ENCODE peak calls at places on chromosome 7, in five cellular contexts. One of them, this sample, is unnamed. For H3K9me3, the result is how much of the 10 kb centered on the place peaks cover.

GRCh38 chr7:36207451-36208291 is 54.6 kb downstream of the EEPD1 start:
- DNase-seq in IMR-90: peak
- DNase-seq in effector memory CD4-positive, alpha-beta T cell: peak
- DNase-seq in HepG2: peak
- DNase-seq in spleen: peak
- DNase-seq in this sample: peak

GRCh38 chr7:3730271-3730670 is 429.2 kb downstream of the SDK1 start:
- DNase-seq in effector memory CD4-positive, alpha-beta T cell: no peak
- DNase-seq in HepG2: no peak
- DNase-seq in IMR-90: peak
- DNase-seq in spleen: no peak
- DNase-seq in this sample: no peak

GRCh38 chr7:2944729-2945128 is 98.9 kb downstream of the CARD11 start:
- DNase-seq in effector memory CD4-positive, alpha-beta T cell: no peak
- DNase-seq in spleen: no peak
- DNase-seq in HepG2: no peak
- DNase-seq in IMR-90: no peak
- DNase-seq in this sample: no peak

GRCh38 chr7:155169498-155170065 is 99.5 kb downstream of the HTR5A start:
- DNase-seq in HepG2: no peak
- DNase-seq in spleen: no peak
- DNase-seq in effector memory CD4-positive, alpha-beta T cell: no peak
- DNase-seq in IMR-90: no peak
- DNase-seq in this sample: no peak

GRCh38 chr7:67588631-67589030 is 592.0 kb downstream of the TYW1 start:
- DNase-seq in effector memory CD4-positive, alpha-beta T cell: no peak
- DNase-seq in spleen: no peak
- DNase-seq in HepG2: no peak
- DNase-seq in IMR-90: no peak
- DNase-seq in this sample: no peak

GRCh38 chr7:50795253-50795652 is 12.6 kb upstream of the GRB10 start:
- DNase-seq in spleen: no peak
- DNase-seq in HepG2: no peak
- DNase-seq in IMR-90: no peak
- DNase-seq in effector memory CD4-positive, alpha-beta T cell: no peak
- DNase-seq in this sample: no peak

GRCh38 chr7:33191326-33191725 is 62.0 kb downstream of the BBS9 start:
- DNase-seq in HepG2: peak
- DNase-seq in spleen: no peak
- DNase-seq in IMR-90: no peak
- DNase-seq in effector memory CD4-positive, alpha-beta T cell: no peak
- DNase-seq in this sample: peak

GRCh38 chr7:117041007-117041406 is 87.7 kb downstream of the ST7 start:
- DNase-seq in IMR-90: peak
- DNase-seq in HepG2: no peak
- DNase-seq in effector memory CD4-positive, alpha-beta T cell: no peak
- DNase-seq in spleen: no peak
- DNase-seq in this sample: no peak

GRCh38 chr7:100949931-100950443 is 653 bp downstream of the MUC3A start:
- DNase-seq in spleen: peak
- DNase-seq in HepG2: no peak
- DNase-seq in IMR-90: no peak
- DNase-seq in effector memory CD4-positive, alpha-beta T cell: no peak
- DNase-seq in this sample: no peak

GRCh38 chr7:27784399-27785053 is 44.6 kb downstream of the TAX1BP1 start:
- DNase-seq in effector memory CD4-positive, alpha-beta T cell: no peak
- DNase-seq in spleen: no peak
- DNase-seq in IMR-90: peak
- DNase-seq in HepG2: peak
- DNase-seq in this sample: peak

GRCh38 chr7:48537561-48537960 is 366.3 kb downstream of the ABCA13 start:
- DNase-seq in IMR-90: no peak
- DNase-seq in effector memory CD4-positive, alpha-beta T cell: no peak
- DNase-seq in HepG2: no peak
- DNase-seq in spleen: no peak
- DNase-seq in this sample: peak

DNA sequence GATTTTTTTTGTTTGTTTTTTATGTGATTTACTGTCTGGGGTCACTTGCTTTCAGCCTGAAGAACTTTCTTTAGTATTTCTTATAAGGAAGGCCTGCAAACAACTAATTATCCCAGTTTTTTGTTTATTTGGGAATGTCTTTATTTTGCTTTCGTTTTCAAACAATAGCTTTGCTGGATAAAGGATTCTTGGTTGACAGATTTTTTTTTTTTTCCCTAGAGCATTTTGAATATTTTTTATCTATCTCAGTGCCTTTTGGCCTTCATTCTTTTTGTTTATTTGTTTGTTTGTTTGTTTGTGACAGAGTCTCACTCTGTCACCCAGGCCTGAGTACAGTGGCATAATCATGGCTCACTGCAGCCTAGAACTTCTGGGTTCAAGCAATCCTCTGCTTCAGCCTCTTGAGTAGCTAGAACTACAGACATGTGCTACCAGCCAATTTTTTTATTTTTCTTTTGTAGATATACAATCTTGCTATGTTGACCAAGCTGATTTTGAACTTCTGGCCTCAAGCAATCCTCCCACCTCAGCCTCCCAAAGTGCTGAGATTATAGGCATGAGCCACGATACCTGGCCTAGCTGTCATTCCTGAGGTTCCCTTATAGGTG is 46.3 kb upstream of the FZD9 start:
- DNase-seq in effector memory CD4-positive, alpha-beta T cell: no peak
- DNase-seq in spleen: no peak
- DNase-seq in HepG2: no peak
- DNase-seq in IMR-90: no peak
- DNase-seq in this sample: no peak
- H3K9me3 ChIP-seq in effector memory CD4-positive, alpha-beta T cell: under half
- H3K9me3 ChIP-seq in spleen: half or more
- H3K9me3 ChIP-seq in HepG2: under half
- H3K9me3 ChIP-seq in IMR-90: under half
- H3K9me3 ChIP-seq in this sample: under half

DNA sequence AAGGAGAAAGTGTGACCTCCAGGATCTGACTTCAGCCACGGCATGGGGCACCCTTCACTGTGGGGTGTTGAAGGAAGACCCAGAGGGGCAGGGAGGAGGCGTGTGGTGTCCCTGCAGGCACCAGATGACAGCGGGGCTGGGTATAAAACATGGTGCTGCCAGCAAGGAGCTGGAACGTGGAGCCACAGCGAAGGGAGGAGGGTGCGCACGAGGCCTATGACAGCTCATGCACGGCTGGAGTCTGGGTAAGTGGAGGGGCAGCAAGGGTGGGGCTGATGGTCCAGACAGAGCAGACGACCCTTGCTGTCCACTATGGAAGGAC is 27.8 kb upstream of the FOXL3 start:
- DNase-seq in effector memory CD4-positive, alpha-beta T cell: no peak
- DNase-seq in IMR-90: no peak
- DNase-seq in HepG2: no peak
- DNase-seq in spleen: peak
- DNase-seq in this sample: no peak
- H3K9me3 ChIP-seq in effector memory CD4-positive, alpha-beta T cell: under half
- H3K9me3 ChIP-seq in IMR-90: under half
- H3K9me3 ChIP-seq in HepG2: under half
- H3K9me3 ChIP-seq in spleen: under half
- H3K9me3 ChIP-seq in this sample: under half

DNA sequence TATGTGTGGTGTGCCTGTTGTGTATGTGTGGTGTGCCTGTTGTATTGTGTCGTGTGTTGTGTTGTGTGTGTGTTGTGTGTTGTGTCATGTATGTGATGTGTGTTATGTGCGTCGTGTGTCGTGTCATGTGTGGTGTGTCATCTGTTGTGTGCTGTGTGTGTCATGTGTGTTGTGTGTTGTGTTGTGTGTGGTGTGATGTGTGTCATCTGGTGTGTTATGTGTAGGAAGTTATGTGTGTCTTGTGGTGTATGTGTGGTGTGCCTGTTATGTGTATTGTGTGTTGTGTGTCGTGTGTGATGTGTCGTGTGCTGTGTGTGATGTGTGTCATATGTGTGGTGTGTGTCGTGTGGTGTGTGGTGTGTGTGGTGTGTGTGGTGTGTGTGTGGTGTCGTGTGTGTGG is 145.2 kb downstream of the DNAJB6 start:
- DNase-seq in IMR-90: no peak
- DNase-seq in effector memory CD4-positive, alpha-beta T cell: no peak
- DNase-seq in spleen: no peak
- DNase-seq in HepG2: no peak
- DNase-seq in this sample: no peak
- H3K9me3 ChIP-seq in IMR-90: under half
- H3K9me3 ChIP-seq in effector memory CD4-positive, alpha-beta T cell: under half
- H3K9me3 ChIP-seq in spleen: under half
- H3K9me3 ChIP-seq in HepG2: under half
- H3K9me3 ChIP-seq in this sample: under half

GRCh38 chr7:72751978-72752377 is 76.0 kb downstream of the TYW1B start:
- DNase-seq in IMR-90: no peak
- DNase-seq in HepG2: no peak
- DNase-seq in spleen: no peak
- DNase-seq in effector memory CD4-positive, alpha-beta T cell: no peak
- DNase-seq in this sample: no peak
- H3K9me3 ChIP-seq in IMR-90: under half
- H3K9me3 ChIP-seq in HepG2: under half
- H3K9me3 ChIP-seq in spleen: under half
- H3K9me3 ChIP-seq in effector memory CD4-positive, alpha-beta T cell: under half
- H3K9me3 ChIP-seq in this sample: under half

GRCh38 chr7:132836746-132837145 is 245.1 kb downstream of the CHCHD3 start:
- DNase-seq in IMR-90: peak
- DNase-seq in HepG2: no peak
- DNase-seq in effector memory CD4-positive, alpha-beta T cell: no peak
- DNase-seq in spleen: no peak
- DNase-seq in this sample: no peak
- H3K9me3 ChIP-seq in IMR-90: under half
- H3K9me3 ChIP-seq in HepG2: under half
- H3K9me3 ChIP-seq in effector memory CD4-positive, alpha-beta T cell: under half
- H3K9me3 ChIP-seq in spleen: under half
- H3K9me3 ChIP-seq in this sample: under half

GRCh38 chr7:57399251-57399940 is 50.6 kb upstream of the ZNF716 start:
- DNase-seq in spleen: peak
- DNase-seq in HepG2: no peak
- DNase-seq in effector memory CD4-positive, alpha-beta T cell: no peak
- DNase-seq in IMR-90: no peak
- DNase-seq in this sample: no peak

GRCh38 chr7:57400531-57401155 is 49.3 kb upstream of the ZNF716 start:
- DNase-seq in IMR-90: no peak
- DNase-seq in HepG2: no peak
- DNase-seq in effector memory CD4-positive, alpha-beta T cell: no peak
- DNase-seq in spleen: peak
- DNase-seq in this sample: no peak

GRCh38 chr7:57398548-57398947 is 51.4 kb upstream of the ZNF716 start:
- DNase-seq in HepG2: no peak
- DNase-seq in IMR-90: no peak
- DNase-seq in spleen: peak
- DNase-seq in effector memory CD4-positive, alpha-beta T cell: no peak
- DNase-seq in this sample: peak

GRCh38 chr7:57403601-57404342 is 46.2 kb upstream of the ZNF716 start:
- DNase-seq in HepG2: no peak
- DNase-seq in spleen: peak
- DNase-seq in effector memory CD4-positive, alpha-beta T cell: no peak
- DNase-seq in IMR-90: no peak
- DNase-seq in this sample: no peak

DNA sequence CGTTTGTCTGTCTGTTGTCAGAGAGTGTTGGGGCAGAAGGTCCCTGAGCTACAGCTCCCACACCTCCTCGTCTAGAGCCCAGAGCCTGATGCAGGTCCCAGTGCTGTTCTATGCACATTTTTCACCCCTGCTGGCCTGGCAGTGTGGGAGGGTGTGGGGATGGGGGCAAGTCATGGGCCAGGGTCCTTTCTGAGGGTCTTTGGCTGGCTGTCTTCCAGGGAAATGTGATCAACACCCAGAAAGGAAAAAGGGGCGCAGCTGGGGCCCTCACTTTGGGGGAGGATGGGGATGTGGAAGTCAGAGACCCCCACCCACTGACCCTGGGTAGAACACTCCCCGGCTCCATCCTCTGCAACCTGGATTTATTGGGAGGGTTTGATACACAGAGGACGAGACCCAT is 50.0 kb upstream of the ZNF716 start:
- DNase-seq in IMR-90: no peak
- DNase-seq in HepG2: no peak
- DNase-seq in effector memory CD4-positive, alpha-beta T cell: no peak
- DNase-seq in spleen: peak
- DNase-seq in this sample: no peak
- H3K9me3 ChIP-seq in IMR-90: under half
- H3K9me3 ChIP-seq in HepG2: half or more
- H3K9me3 ChIP-seq in effector memory CD4-positive, alpha-beta T cell: under half
- H3K9me3 ChIP-seq in spleen: half or more
- H3K9me3 ChIP-seq in this sample: under half